ENCODE peak calls at places on chromosome 9, in ten cellular contexts. S is pancreas, W is mammary epithelial cell, I is tibial nerve, G is psoas muscle, A is hepatocyte, B is sigmoid colon, J is heart left ventricle, T is stomach, O is ovary. H is an unnamed sample. For H3K27me3 and H3K36me3, the result is how much of the 10 kb centered on the place peaks cover.

GRCh38 chr9:76703270-76703669 is 61.0 kb upstream of the PCA3 start:
- DNase-seq in S (no peak), W (no peak), I (no peak), G (no peak), A (no peak), B (no peak), J (no peak), T (no peak), O (no peak), H (peak)

GRCh38 chr9:124215551-124215910 is 42.2 kb upstream of the NEK6 start:
- DNase-seq in S (no peak), W (no peak), I (no peak), G (peak), A (no peak), B (peak), J (no peak), T (peak), O (no peak), H (no peak)

GRCh38 chr9:130053504-130054427 is at the start of gene GPR107:
- DNase-seq in S (peak), W (peak), I (peak), G (peak), A (peak), B (peak), J (peak), T (peak), O (peak), H (peak)

GRCh38 chr9:101727621-101728524 is 10.6 kb downstream of the GRIN3A start:
- DNase-seq in S (peak), W (no peak), I (no peak), G (no peak), A (peak), B (no peak), J (no peak), T (no peak), O (no peak), H (no peak)

GRCh38 chr9:134488901-134489280 is 152.7 kb upstream of the COL5A1 start:
- DNase-seq in S (no peak), W (no peak), I (peak), G (no peak), A (no peak), B (peak), J (no peak), T (no peak), O (no peak), H (peak)

GRCh38 chr9:115691686-115692085 is 461.9 kb upstream of the PAPPA start:
- DNase-seq in S (no peak), W (peak), I (no peak), G (no peak), A (peak), B (no peak), J (no peak), T (no peak), O (no peak), H (no peak)

GRCh38 chr9:92770005-92770995 is 5.7 kb upstream of the BICD2 start:
- DNase-seq in S (no peak), W (peak), I (no peak), G (no peak), A (peak), B (no peak), J (no peak), T (no peak), O (no peak), H (no peak)

GRCh38 chr9:129102791-129103594 is 7.6 kb downstream of the CRAT start:
- DNase-seq in S (peak), W (peak), I (no peak), G (peak), A (peak), B (no peak), J (peak), T (peak), O (peak), H (no peak)

GRCh38 chr9:92964981-92965758 is 17.8 kb downstream of the FGD3 start:
- DNase-seq in S (no peak), W (no peak), I (no peak), G (no peak), A (no peak), B (no peak), J (no peak), T (peak), O (no peak), H (peak)

GRCh38 chr9:38079410-38080105 is 10.5 kb upstream of the SHB start:
- DNase-seq in S (no peak), W (no peak), I (no peak), G (peak), A (no peak), B (peak), J (peak), T (no peak), O (no peak), H (no peak)

GRCh38 chr9:120901704-120902103 is 24.7 kb upstream of the PHF19 start:
- DNase-seq in S (no peak), W (no peak), I (no peak), G (no peak), A (no peak), B (no peak), J (no peak), T (no peak), O (no peak), H (no peak)

GRCh38 chr9:106861585-106862114 is 1.3 kb upstream of the ZNF462 start:
- DNase-seq in S (no peak), W (no peak), I (no peak), G (no peak), A (no peak), B (no peak), J (no peak), T (no peak), O (no peak), H (no peak)

GRCh38 chr9:136785956-136786355 is 5.2 kb upstream of the TMEM141 start:
- DNase-seq in S (no peak), W (no peak), I (no peak), G (no peak), A (no peak), B (no peak), J (no peak), T (no peak), O (no peak), H (no peak)

GRCh38 chr9:136782452-136782851 is 8.7 kb upstream of the TMEM141 start:
- DNase-seq in S (no peak), W (no peak), I (no peak), G (no peak), A (no peak), B (no peak), J (no peak), T (no peak), O (no peak), H (no peak)

GRCh38 chr9:136784997-136785361 is 6.2 kb upstream of the TMEM141 start:
- DNase-seq in S (no peak), W (no peak), I (no peak), G (no peak), A (peak), B (no peak), J (no peak), T (no peak), O (no peak), H (no peak)

GRCh38 chr9:136786451-136786850 is 4.7 kb upstream of the TMEM141 start:
- DNase-seq in S (no peak), W (no peak), I (no peak), G (no peak), A (no peak), B (no peak), J (no peak), T (no peak), O (no peak), H (no peak)

DNA sequence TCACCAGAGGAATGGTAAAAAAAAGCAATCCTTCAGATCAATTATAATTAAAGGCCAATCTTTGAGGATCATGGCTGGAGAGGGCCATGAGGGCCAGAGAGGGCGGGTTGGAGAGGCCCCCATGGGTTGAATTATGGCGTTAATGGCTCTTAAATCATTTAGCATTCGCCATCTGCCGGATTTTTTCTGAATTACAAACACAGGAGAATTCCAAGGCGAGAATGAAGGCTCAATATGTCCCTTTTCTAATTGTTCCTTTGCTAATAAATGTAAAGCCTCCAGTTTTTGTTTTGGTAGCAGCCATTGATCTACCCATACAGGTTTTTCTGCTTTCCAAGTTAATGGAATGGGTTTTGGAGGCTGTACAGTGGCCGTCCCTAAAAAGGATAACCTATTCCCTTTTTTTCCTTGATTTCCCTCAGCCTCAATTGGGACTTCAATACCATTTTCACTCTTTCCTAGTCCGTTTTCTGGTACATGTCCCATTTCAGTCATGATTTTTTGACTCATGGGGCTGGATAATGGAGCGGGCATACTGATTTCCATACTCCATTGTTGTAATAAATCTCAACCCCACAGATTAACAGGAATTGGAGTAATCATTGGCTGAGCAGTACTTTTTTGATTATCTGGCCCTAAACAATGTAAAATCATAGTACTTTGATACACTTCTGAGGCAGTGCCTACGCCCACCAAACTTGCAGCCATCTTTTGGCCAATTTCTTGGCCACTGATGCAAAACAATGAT is 6.7 kb upstream of the TMEM141 start:
- DNase-seq in S (no peak), W (no peak), I (no peak), G (no peak), A (no peak), B (no peak), J (no peak), T (no peak), O (no peak), H (no peak)
- TF ChIP-seq CTCF in S (peak), W (peak), I (peak), G (peak), A (peak), B (peak), J (peak), T (peak), O (no peak), H (peak)

DNA sequence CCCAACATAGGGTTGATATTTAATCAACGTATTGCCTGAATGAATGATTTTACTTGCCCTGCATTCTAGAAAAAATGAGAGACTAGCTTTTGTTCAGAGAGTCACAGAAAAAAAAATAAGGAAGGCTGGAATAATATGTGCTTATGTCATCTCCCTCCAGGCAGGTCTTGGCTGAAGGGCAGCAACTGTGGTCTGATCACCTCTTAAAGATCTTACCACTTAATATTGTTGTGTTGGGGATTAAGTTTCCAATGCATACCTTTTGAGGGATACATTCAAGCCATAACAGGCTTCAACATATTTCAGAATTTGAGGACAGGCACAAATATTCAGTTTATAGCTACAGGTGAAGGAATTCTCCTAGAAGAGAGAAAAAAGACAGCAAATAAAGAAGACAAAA is 157.3 kb upstream of the S1PR3 start:
- DNase-seq in S (no peak), W (peak), I (no peak), G (no peak), A (no peak), B (no peak), J (no peak), T (no peak), O (no peak), H (no peak)
- H3K27me3 ChIP-seq in S (under half), W (under half), I (under half), G (under half), A (under half), B (under half), J (under half), T (under half), O (under half), H (under half)

GRCh38 chr9:83967083-83967482 is 12.9 kb downstream of the HNRNPK start:
- DNase-seq in S (no peak), W (no peak), I (no peak), G (no peak), A (no peak), B (no peak), J (no peak), T (no peak), O (no peak), H (no peak)

GRCh38 chr9:83972286-83972685 is 7.7 kb downstream of the HNRNPK start:
- DNase-seq in S (no peak), W (peak), I (no peak), G (no peak), A (no peak), B (no peak), J (no peak), T (no peak), O (no peak), H (no peak)

GRCh38 chr9:83969602-83970001 is 10.4 kb downstream of the HNRNPK start:
- DNase-seq in S (no peak), W (no peak), I (no peak), G (no peak), A (no peak), B (no peak), J (no peak), T (no peak), O (no peak), H (no peak)

GRCh38 chr9:83976372-83976771 is 3.6 kb downstream of the HNRNPK start:
- DNase-seq in S (no peak), W (no peak), I (no peak), G (no peak), A (no peak), B (no peak), J (no peak), T (no peak), O (no peak), H (no peak)

GRCh38 chr9:83971485-83971884 is 8.5 kb downstream of the HNRNPK start:
- DNase-seq in S (no peak), W (no peak), I (no peak), G (no peak), A (no peak), B (no peak), J (no peak), T (no peak), O (no peak), H (no peak)
- H3K36me3 ChIP-seq in S (under half), W (half or more), I (under half), G (half or more), A (under half), B (half or more), J (half or more), T (half or more), O (under half), H (under half)

GRCh38 chr9:12811935-12812334 is 37.1 kb downstream of the LURAP1L start:
- DNase-seq in S (no peak), W (no peak), I (no peak), G (no peak), A (no peak), B (no peak), J (no peak), T (no peak), O (no peak), H (no peak)
- TF ChIP-seq CTCF in S (no peak), W (no peak), I (no peak), G (no peak), A (no peak), B (no peak), J (no peak), T (no peak), O (no peak), H (no peak)